ENCODE peak calls at places on chromosome 12, in eight cellular contexts. One of them, this sample, is unnamed.

GRCh38 chr12:106084048-106084671 is 54.6 kb downstream of the NUAK1 start:
- DNase-seq in mucosa of descending colon: no peak
- DNase-seq in cerebellum: no peak
- DNase-seq in GM10248: no peak
- DNase-seq in HepG2: peak; percentile 29
- DNase-seq in activated CD8-positive, alpha-beta memory T cell treated with anti-CD3 and anti-CD28 coated beads for 1 hour: no peak
- DNase-seq in RWPE1: no peak
- DNase-seq in retinal pigment epithelial cell: peak; percentile 90
- DNase-seq in this sample: no peak

GRCh38 chr12:50537538-50537919 is 32.7 kb downstream of the DIP2B start:
- DNase-seq in mucosa of descending colon: no peak
- DNase-seq in cerebellum: no peak
- DNase-seq in GM10248: no peak
- DNase-seq in HepG2: no peak
- DNase-seq in activated CD8-positive, alpha-beta memory T cell treated with anti-CD3 and anti-CD28 coated beads for 1 hour: no peak
- DNase-seq in RWPE1: peak; percentile 81
- DNase-seq in retinal pigment epithelial cell: no peak
- DNase-seq in this sample: no peak

GRCh38 chr12:63991036-63991547 is 146.6 kb downstream of the SRGAP1 start:
- DNase-seq in mucosa of descending colon: no peak
- DNase-seq in cerebellum: no peak
- DNase-seq in GM10248: no peak
- DNase-seq in HepG2: no peak
- DNase-seq in activated CD8-positive, alpha-beta memory T cell treated with anti-CD3 and anti-CD28 coated beads for 1 hour: no peak
- DNase-seq in RWPE1: no peak
- DNase-seq in retinal pigment epithelial cell: no peak
- DNase-seq in this sample: no peak

GRCh38 chr12:10392394-10392930 is 2.6 kb upstream of the KLRK1 start:
- DNase-seq in mucosa of descending colon: no peak
- DNase-seq in cerebellum: peak; percentile 6
- DNase-seq in GM10248: peak; percentile 30
- DNase-seq in HepG2: no peak
- DNase-seq in activated CD8-positive, alpha-beta memory T cell treated with anti-CD3 and anti-CD28 coated beads for 1 hour: no peak
- DNase-seq in RWPE1: peak; percentile 68
- DNase-seq in retinal pigment epithelial cell: peak; percentile 94
- DNase-seq in this sample: peak; percentile 54

GRCh38 chr12:42756841-42757661 is 167.5 kb upstream of the PRICKLE1 start:
- DNase-seq in mucosa of descending colon: no peak
- DNase-seq in cerebellum: no peak
- DNase-seq in GM10248: no peak
- DNase-seq in HepG2: no peak
- DNase-seq in activated CD8-positive, alpha-beta memory T cell treated with anti-CD3 and anti-CD28 coated beads for 1 hour: no peak
- DNase-seq in RWPE1: peak; percentile 67
- DNase-seq in retinal pigment epithelial cell: no peak
- DNase-seq in this sample: peak; percentile 4

GRCh38 chr12:617304-617915 is 45.8 kb downstream of the NINJ2 start:
- DNase-seq in mucosa of descending colon: no peak
- DNase-seq in cerebellum: no peak
- DNase-seq in GM10248: no peak
- DNase-seq in HepG2: peak; percentile 77
- DNase-seq in activated CD8-positive, alpha-beta memory T cell treated with anti-CD3 and anti-CD28 coated beads for 1 hour: no peak
- DNase-seq in RWPE1: no peak
- DNase-seq in retinal pigment epithelial cell: no peak
- DNase-seq in this sample: no peak

GRCh38 chr12:93844385-93844784 is 167.2 kb downstream of the CRADD start:
- DNase-seq in mucosa of descending colon: no peak
- DNase-seq in cerebellum: no peak
- DNase-seq in GM10248: no peak
- DNase-seq in HepG2: no peak
- DNase-seq in activated CD8-positive, alpha-beta memory T cell treated with anti-CD3 and anti-CD28 coated beads for 1 hour: no peak
- DNase-seq in RWPE1: no peak
- DNase-seq in retinal pigment epithelial cell: no peak
- DNase-seq in this sample: no peak

GRCh38 chr12:64730585-64730964 is 28.6 kb downstream of the GNS start:
- DNase-seq in mucosa of descending colon: no peak
- DNase-seq in cerebellum: no peak
- DNase-seq in GM10248: no peak
- DNase-seq in HepG2: no peak
- DNase-seq in activated CD8-positive, alpha-beta memory T cell treated with anti-CD3 and anti-CD28 coated beads for 1 hour: no peak
- DNase-seq in RWPE1: no peak
- DNase-seq in retinal pigment epithelial cell: no peak
- DNase-seq in this sample: no peak

GRCh38 chr12:49174218-49174617 is 14.7 kb downstream of the TUBA1A start:
- DNase-seq in mucosa of descending colon: no peak
- DNase-seq in cerebellum: no peak
- DNase-seq in GM10248: no peak
- DNase-seq in HepG2: no peak
- DNase-seq in activated CD8-positive, alpha-beta memory T cell treated with anti-CD3 and anti-CD28 coated beads for 1 hour: no peak
- DNase-seq in RWPE1: no peak
- DNase-seq in retinal pigment epithelial cell: no peak
- DNase-seq in this sample: no peak

GRCh38 chr12:107331471-107331870 is 238.1 kb upstream of the CRY1 start:
- DNase-seq in mucosa of descending colon: no peak
- DNase-seq in cerebellum: no peak
- DNase-seq in GM10248: no peak
- DNase-seq in HepG2: no peak
- DNase-seq in activated CD8-positive, alpha-beta memory T cell treated with anti-CD3 and anti-CD28 coated beads for 1 hour: no peak
- DNase-seq in RWPE1: no peak
- DNase-seq in retinal pigment epithelial cell: no peak
- DNase-seq in this sample: no peak

GRCh38 chr12:78793491-78793890 is 71.1 kb upstream of the SYT1 start:
- DNase-seq in mucosa of descending colon: no peak
- DNase-seq in cerebellum: no peak
- DNase-seq in GM10248: no peak
- DNase-seq in HepG2: no peak
- DNase-seq in activated CD8-positive, alpha-beta memory T cell treated with anti-CD3 and anti-CD28 coated beads for 1 hour: no peak
- DNase-seq in RWPE1: no peak
- DNase-seq in retinal pigment epithelial cell: no peak
- DNase-seq in this sample: no peak

GRCh38 chr12:53698948-53699672 is 23.2 kb upstream of the ATP5MC2 start:
- DNase-seq in mucosa of descending colon: no peak
- DNase-seq in cerebellum: no peak
- DNase-seq in GM10248: peak; percentile 5
- DNase-seq in HepG2: no peak
- DNase-seq in activated CD8-positive, alpha-beta memory T cell treated with anti-CD3 and anti-CD28 coated beads for 1 hour: no peak
- DNase-seq in RWPE1: no peak
- DNase-seq in retinal pigment epithelial cell: no peak
- DNase-seq in this sample: no peak

GRCh38 chr12:59056931-59057330 is 136.6 kb upstream of the LRIG3 start:
- DNase-seq in mucosa of descending colon: no peak
- DNase-seq in cerebellum: no peak
- DNase-seq in GM10248: no peak
- DNase-seq in HepG2: no peak
- DNase-seq in activated CD8-positive, alpha-beta memory T cell treated with anti-CD3 and anti-CD28 coated beads for 1 hour: no peak
- DNase-seq in RWPE1: no peak
- DNase-seq in retinal pigment epithelial cell: no peak
- DNase-seq in this sample: no peak

GRCh38 chr12:56212360-56212759 is 9.4 kb downstream of the RNF41 start:
- DNase-seq in mucosa of descending colon: no peak
- DNase-seq in cerebellum: no peak
- DNase-seq in GM10248: no peak
- DNase-seq in HepG2: no peak
- DNase-seq in activated CD8-positive, alpha-beta memory T cell treated with anti-CD3 and anti-CD28 coated beads for 1 hour: no peak
- DNase-seq in RWPE1: no peak
- DNase-seq in retinal pigment epithelial cell: no peak
- DNase-seq in this sample: no peak

GRCh38 chr12:100942984-100943749 is 148.6 kb downstream of the ANO4 start:
- DNase-seq in mucosa of descending colon: no peak
- DNase-seq in cerebellum: no peak
- DNase-seq in GM10248: no peak
- DNase-seq in HepG2: no peak
- DNase-seq in activated CD8-positive, alpha-beta memory T cell treated with anti-CD3 and anti-CD28 coated beads for 1 hour: no peak
- DNase-seq in RWPE1: no peak
- DNase-seq in retinal pigment epithelial cell: no peak
- DNase-seq in this sample: no peak

GRCh38 chr12:104456950-104457745 is 400 bp downstream of the CHST11 start:
- DNase-seq in mucosa of descending colon: peak; percentile 67
- DNase-seq in cerebellum: peak; percentile 66
- DNase-seq in GM10248: peak; percentile 62
- DNase-seq in HepG2: no peak
- DNase-seq in activated CD8-positive, alpha-beta memory T cell treated with anti-CD3 and anti-CD28 coated beads for 1 hour: no peak
- DNase-seq in RWPE1: peak; percentile 64
- DNase-seq in retinal pigment epithelial cell: no peak
- DNase-seq in this sample: peak; percentile 26

GRCh38 chr12:49389092-49389703 is 21.9 kb downstream of the SPATS2 start:
- DNase-seq in mucosa of descending colon: peak; percentile 59
- DNase-seq in cerebellum: no peak
- DNase-seq in GM10248: peak; percentile 45
- DNase-seq in HepG2: no peak
- DNase-seq in activated CD8-positive, alpha-beta memory T cell treated with anti-CD3 and anti-CD28 coated beads for 1 hour: peak; percentile 43
- DNase-seq in RWPE1: no peak
- DNase-seq in retinal pigment epithelial cell: no peak
- DNase-seq in this sample: no peak

GRCh38 chr12:95321516-95322246 is 104.1 kb downstream of the VEZT start:
- DNase-seq in mucosa of descending colon: no peak
- DNase-seq in cerebellum: no peak
- DNase-seq in GM10248: no peak
- DNase-seq in HepG2: no peak
- DNase-seq in activated CD8-positive, alpha-beta memory T cell treated with anti-CD3 and anti-CD28 coated beads for 1 hour: no peak
- DNase-seq in RWPE1: no peak
- DNase-seq in retinal pigment epithelial cell: no peak
- DNase-seq in this sample: no peak

GRCh38 chr12:26725517-26725916 is 107.5 kb downstream of the ITPR2 start:
- DNase-seq in mucosa of descending colon: no peak
- DNase-seq in cerebellum: no peak
- DNase-seq in GM10248: no peak
- DNase-seq in HepG2: no peak
- DNase-seq in activated CD8-positive, alpha-beta memory T cell treated with anti-CD3 and anti-CD28 coated beads for 1 hour: no peak
- DNase-seq in RWPE1: no peak
- DNase-seq in retinal pigment epithelial cell: no peak
- DNase-seq in this sample: no peak

GRCh38 chr12:20492251-20492728 is 124.0 kb downstream of the PDE3A start:
- DNase-seq in mucosa of descending colon: no peak
- DNase-seq in cerebellum: no peak
- DNase-seq in GM10248: no peak
- DNase-seq in HepG2: no peak
- DNase-seq in activated CD8-positive, alpha-beta memory T cell treated with anti-CD3 and anti-CD28 coated beads for 1 hour: no peak
- DNase-seq in RWPE1: peak; percentile 0
- DNase-seq in retinal pigment epithelial cell: no peak
- DNase-seq in this sample: peak; percentile 41

GRCh38 chr12:6867407-6868210 is at the start of gene TPI1:
- DNase-seq in mucosa of descending colon: peak; percentile 80
- DNase-seq in cerebellum: peak; percentile 98
- DNase-seq in GM10248: peak; percentile 96
- DNase-seq in HepG2: peak; percentile 39
- DNase-seq in activated CD8-positive, alpha-beta memory T cell treated with anti-CD3 and anti-CD28 coated beads for 1 hour: no peak
- DNase-seq in RWPE1: peak; percentile 84
- DNase-seq in retinal pigment epithelial cell: no peak
- DNase-seq in this sample: no peak

GRCh38 chr12:46209914-46210834 is 58.7 kb downstream of the SLC38A1 start:
- DNase-seq in mucosa of descending colon: peak; percentile 81
- DNase-seq in cerebellum: peak; percentile 31
- DNase-seq in GM10248: no peak
- DNase-seq in HepG2: peak; percentile 11
- DNase-seq in activated CD8-positive, alpha-beta memory T cell treated with anti-CD3 and anti-CD28 coated beads for 1 hour: peak; percentile 34
- DNase-seq in RWPE1: peak; percentile 56
- DNase-seq in retinal pigment epithelial cell: no peak
- DNase-seq in this sample: peak; percentile 71

GRCh38 chr12:12582895-12583303 is 20.2 kb upstream of the DUSP16 start:
- DNase-seq in mucosa of descending colon: no peak
- DNase-seq in cerebellum: no peak
- DNase-seq in GM10248: peak; percentile 78
- DNase-seq in HepG2: peak; percentile 71
- DNase-seq in activated CD8-positive, alpha-beta memory T cell treated with anti-CD3 and anti-CD28 coated beads for 1 hour: no peak
- DNase-seq in RWPE1: no peak
- DNase-seq in retinal pigment epithelial cell: peak; percentile 70
- DNase-seq in this sample: no peak

GRCh38 chr12:3137268-3137761 is 60.1 kb downstream of the TSPAN9 start:
- DNase-seq in mucosa of descending colon: no peak
- DNase-seq in cerebellum: no peak
- DNase-seq in GM10248: no peak
- DNase-seq in HepG2: no peak
- DNase-seq in activated CD8-positive, alpha-beta memory T cell treated with anti-CD3 and anti-CD28 coated beads for 1 hour: no peak
- DNase-seq in RWPE1: no peak
- DNase-seq in retinal pigment epithelial cell: no peak
- DNase-seq in this sample: no peak

GRCh38 chr12:124369055-124369900 is 74.4 kb downstream of the RFLNA start:
- DNase-seq in mucosa of descending colon: peak; percentile 90
- DNase-seq in cerebellum: peak; percentile 77
- DNase-seq in GM10248: no peak
- DNase-seq in HepG2: peak; percentile 69
- DNase-seq in activated CD8-positive, alpha-beta memory T cell treated with anti-CD3 and anti-CD28 coated beads for 1 hour: no peak
- DNase-seq in RWPE1: no peak
- DNase-seq in retinal pigment epithelial cell: peak; percentile 81
- DNase-seq in this sample: peak; percentile 75

GRCh38 chr12:15364221-15365170 is 42.2 kb downstream of the PTPRO start:
- DNase-seq in mucosa of descending colon: no peak
- DNase-seq in cerebellum: no peak
- DNase-seq in GM10248: no peak
- DNase-seq in HepG2: no peak
- DNase-seq in activated CD8-positive, alpha-beta memory T cell treated with anti-CD3 and anti-CD28 coated beads for 1 hour: no peak
- DNase-seq in RWPE1: peak; percentile 58
- DNase-seq in retinal pigment epithelial cell: no peak
- DNase-seq in this sample: no peak

GRCh38 chr12:78671295-78671694 is 193.3 kb upstream of the SYT1 start:
- DNase-seq in mucosa of descending colon: no peak
- DNase-seq in cerebellum: no peak
- DNase-seq in GM10248: no peak
- DNase-seq in HepG2: no peak
- DNase-seq in activated CD8-positive, alpha-beta memory T cell treated with anti-CD3 and anti-CD28 coated beads for 1 hour: no peak
- DNase-seq in RWPE1: peak; percentile 4
- DNase-seq in retinal pigment epithelial cell: peak; percentile 96
- DNase-seq in this sample: no peak

GRCh38 chr12:3148366-3149000 is 71.3 kb downstream of the TSPAN9 start:
- DNase-seq in mucosa of descending colon: no peak
- DNase-seq in cerebellum: no peak
- DNase-seq in GM10248: no peak
- DNase-seq in HepG2: no peak
- DNase-seq in activated CD8-positive, alpha-beta memory T cell treated with anti-CD3 and anti-CD28 coated beads for 1 hour: no peak
- DNase-seq in RWPE1: no peak
- DNase-seq in retinal pigment epithelial cell: no peak
- DNase-seq in this sample: no peak